ENCODE peak calls at places on chromosomes 11 and 22, in six cellular contexts. R is neural progenitor cell, A is hepatocyte, D is MM.1S, C is HCT116, B is GM23248. S is an unnamed sample.

GRCh38 chr11:70100283-70100610 is 22.1 kb downstream of the ANO1 start:
- DNase-seq in C (no peak), B (no peak), A (no peak), D (no peak), R (no peak), S (no peak)

GRCh38 chr22:30336752-30337460 is 10.2 kb upstream of the TBC1D10A start:
- DNase-seq in B (no peak), D (no peak), R (no peak), C (no peak), A (no peak), S (no peak)

GRCh38 chr22:28570697-28571373 is 108.8 kb downstream of the TTC28 start:
- DNase-seq in A (no peak), D (no peak), R (no peak), B (no peak), C (no peak), S (no peak)

GRCh38 chr11:23079382-23079813 is 219.1 kb upstream of the CCDC179 start:
- DNase-seq in R (no peak), A (no peak), C (no peak), B (peak; percentile 41), D (no peak), S (no peak)

GRCh38 chr11:76698321-76699043 is 27.9 kb upstream of the LRRC32 start:
- DNase-seq in D (no peak), A (no peak), C (peak; percentile 34), B (peak; percentile 19), R (peak; percentile 61), S (peak; percentile 84)

GRCh38 chr11:42631223-42631843 is 680.5 kb upstream of the API5 start:
- DNase-seq in C (no peak), A (peak; percentile 56), R (peak; percentile 34), D (peak; percentile 42), B (peak; percentile 21), S (peak; percentile 40)

GRCh38 chr11:36196476-36197099 is 92.6 kb downstream of the COMMD9 start:
- DNase-seq in B (no peak), C (no peak), A (peak; percentile 41), R (peak; percentile 28), D (no peak), S (no peak)

GRCh38 chr11:75849917-75850316 is 34.9 kb downstream of the UVRAG start:
- DNase-seq in D (no peak), B (no peak), C (no peak), R (no peak), A (no peak), S (no peak)

GRCh38 chr11:72838691-72839305 is 24.6 kb downstream of the ATG16L2 start:
- DNase-seq in C (no peak), D (no peak), R (no peak), B (peak; percentile 65), A (no peak), S (no peak)

GRCh38 chr11:16607675-16608644 is 130.5 kb upstream of the C11orf58 start:
- DNase-seq in D (no peak), A (peak; percentile 78), C (no peak), R (peak; percentile 90), B (no peak), S (peak; percentile 87)

GRCh38 chr11:71165771-71166170 is 86.6 kb downstream of the SHANK2 start:
- DNase-seq in B (no peak), A (no peak), D (no peak), C (no peak), R (no peak), S (no peak)

GRCh38 chr11:128559496-128560103 is 27.8 kb downstream of the ETS1 start:
- DNase-seq in A (no peak), R (no peak), B (peak; percentile 48), D (no peak), C (no peak), S (no peak)

GRCh38 chr11:64564947-64565889 is 25.8 kb upstream of the SLC22A12 start:
- DNase-seq in C (no peak), A (no peak), D (no peak), R (peak; percentile 73), B (no peak), S (peak; percentile 85)

GRCh38 chr11:127003260-127003981 is 2.9 kb upstream of the KIRREL3 start:
- DNase-seq in D (peak; percentile 71), B (peak; percentile 81), A (peak; percentile 67), R (peak; percentile 94), C (no peak), S (peak; percentile 91)
- TF ChIP-seq EZH2 in D (no peak), B (no peak), A (peak; percentile 63), R (peak; percentile 57), C (no peak), S (no peak)

GRCh38 chr11:119320593-119321524 is 3.9 kb upstream of the MCAM start:
- DNase-seq in B (peak; percentile 70), R (peak; percentile 71), D (peak; percentile 74), A (peak; percentile 67), C (no peak), S (peak; percentile 77)
- TF ChIP-seq EZH2phosphoT487 in B (no peak), R (no peak), D (no peak), A (no peak), C (no peak), S (no peak)

GRCh38 chr11:61349189-61349751 is 12.4 kb downstream of the CYB561A3 start:
- DNase-seq in R (no peak), B (no peak), D (no peak), C (no peak), A (no peak), S (no peak)

GRCh38 chr11:61352038-61352437 is 9.6 kb downstream of the CYB561A3 start:
- DNase-seq in B (no peak), R (no peak), A (no peak), D (no peak), C (no peak), S (no peak)

GRCh38 chr11:61350336-61350735 is 11.3 kb downstream of the CYB561A3 start:
- DNase-seq in B (no peak), C (no peak), D (no peak), R (no peak), A (no peak), S (no peak)

GRCh38 chr11:61349916-61350315 is 11.8 kb downstream of the CYB561A3 start:
- DNase-seq in A (no peak), C (no peak), R (no peak), B (no peak), D (no peak), S (no peak)

DNA sequence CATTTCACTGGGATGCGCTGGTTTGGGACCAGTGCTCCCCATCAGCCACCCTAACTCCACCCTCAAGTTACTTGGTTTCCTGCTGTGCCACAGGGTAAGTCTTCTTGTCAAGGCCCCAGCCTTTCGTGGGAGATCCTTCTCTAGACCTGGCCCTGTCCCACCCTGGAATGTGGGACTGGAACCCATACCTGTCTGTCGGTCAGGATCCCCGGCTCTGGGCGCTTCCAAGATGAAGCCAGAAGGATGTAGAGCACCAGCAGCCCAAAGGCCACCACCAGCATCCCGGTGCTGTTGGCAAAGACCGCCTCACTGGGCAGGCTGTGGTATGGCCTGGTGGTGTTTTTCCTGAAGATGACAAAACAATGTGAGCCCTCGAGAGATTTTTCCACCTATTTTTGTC is 10.9 kb downstream of the CYB561A3 start:
- DNase-seq in C (no peak), B (no peak), R (no peak), D (no peak), A (no peak), S (no peak)
- TF ChIP-seq EZH2 in C (no peak), B (no peak), R (no peak), D (no peak), A (no peak), S (no peak)

DNA sequence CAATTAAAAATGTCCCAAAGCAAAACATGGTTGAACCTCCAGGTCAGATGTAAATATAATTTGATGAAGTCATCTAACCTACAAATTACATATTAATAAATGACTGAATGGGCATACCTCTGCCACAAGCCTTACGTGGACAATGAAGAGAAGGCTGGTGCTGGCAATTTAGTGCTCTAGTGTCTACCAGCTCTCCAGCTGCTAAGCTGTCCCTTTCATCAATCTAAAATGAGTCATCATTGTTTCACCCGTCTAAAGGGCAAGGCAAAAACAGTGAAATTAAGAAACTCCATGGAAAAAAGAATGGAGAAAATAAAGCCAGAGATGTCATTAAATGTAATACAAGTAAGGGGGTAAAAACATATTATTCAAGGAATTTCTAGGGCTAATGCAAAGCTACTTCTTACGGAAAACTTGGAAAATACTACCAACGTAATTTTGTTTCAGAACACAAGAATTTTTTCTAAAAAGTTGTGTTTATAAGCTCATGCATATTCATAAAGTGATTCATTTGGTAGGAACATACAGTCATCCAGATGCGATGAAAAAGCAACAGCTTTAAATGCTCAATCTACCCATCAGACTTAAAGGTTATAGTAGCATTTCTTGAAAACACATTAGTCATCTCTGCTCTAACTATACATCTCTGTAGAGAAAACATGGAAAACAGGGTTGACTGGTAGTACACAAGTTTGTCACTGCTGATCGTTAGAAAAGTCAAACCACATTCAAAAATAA is 71.5 kb downstream of the SIK3 start:
- DNase-seq in A (no peak), R (no peak), B (peak; percentile 89), D (no peak), C (peak; percentile 19), S (no peak)
- TF ChIP-seq EZH2phosphoT487 in A (no peak), R (no peak), B (no peak), D (no peak), C (no peak), S (no peak)

GRCh38 chr11:124987096-124987495 is 33.1 kb downstream of the CCDC15 start:
- DNase-seq in D (no peak), B (no peak), R (peak; percentile 9), C (no peak), A (no peak), S (no peak)
- TF ChIP-seq EZH2 in D (no peak), B (no peak), R (no peak), C (no peak), A (no peak), S (no peak)